ENCODE peak calls at places on chromosome 10, in eight cellular contexts. One of them, this sample, is unnamed.

GRCh38 chr10:25157650-25158049 is 17.2 kb upstream of the GPR158 start:
- DNase-seq in HCT116: no peak
- DNase-seq in A549: no peak
- DNase-seq in body of pancreas: no peak
- DNase-seq in uterus: no peak
- DNase-seq in spleen: no peak
- DNase-seq in ovary: no peak
- DNase-seq in upper lobe of left lung: no peak
- DNase-seq in this sample: no peak

GRCh38 chr10:22992621-22993020 is 64.8 kb downstream of the ARMC3 start:
- DNase-seq in ovary: no peak
- DNase-seq in upper lobe of left lung: no peak
- DNase-seq in A549: no peak
- DNase-seq in spleen: no peak
- DNase-seq in HCT116: no peak
- DNase-seq in body of pancreas: peak
- DNase-seq in uterus: no peak
- DNase-seq in this sample: no peak

GRCh38 chr10:118948784-118949183 is 80.7 kb upstream of the NANOS1 start:
- DNase-seq in ovary: no peak
- DNase-seq in spleen: no peak
- DNase-seq in body of pancreas: no peak
- DNase-seq in uterus: no peak
- DNase-seq in HCT116: no peak
- DNase-seq in A549: no peak
- DNase-seq in upper lobe of left lung: no peak
- DNase-seq in this sample: no peak

GRCh38 chr10:73813333-73813732 is 1.9 kb upstream of the NDST2 start:
- DNase-seq in spleen: peak
- DNase-seq in upper lobe of left lung: no peak
- DNase-seq in ovary: no peak
- DNase-seq in HCT116: no peak
- DNase-seq in uterus: no peak
- DNase-seq in A549: no peak
- DNase-seq in body of pancreas: no peak
- DNase-seq in this sample: no peak

GRCh38 chr10:23325132-23325531 is 19.5 kb downstream of the C10orf67 start:
- DNase-seq in ovary: no peak
- DNase-seq in body of pancreas: no peak
- DNase-seq in upper lobe of left lung: no peak
- DNase-seq in spleen: no peak
- DNase-seq in uterus: no peak
- DNase-seq in A549: no peak
- DNase-seq in HCT116: no peak
- DNase-seq in this sample: no peak

GRCh38 chr10:19728376-19728775 is 87.9 kb upstream of the PLXDC2 start:
- DNase-seq in ovary: no peak
- DNase-seq in A549: no peak
- DNase-seq in spleen: no peak
- DNase-seq in body of pancreas: no peak
- DNase-seq in upper lobe of left lung: no peak
- DNase-seq in uterus: no peak
- DNase-seq in HCT116: no peak
- DNase-seq in this sample: no peak

GRCh38 chr10:34124522-34125035 is 690.5 kb downstream of the PARD3 start:
- DNase-seq in spleen: no peak
- DNase-seq in HCT116: peak
- DNase-seq in uterus: no peak
- DNase-seq in A549: peak
- DNase-seq in upper lobe of left lung: peak
- DNase-seq in ovary: no peak
- DNase-seq in body of pancreas: peak
- DNase-seq in this sample: peak

GRCh38 chr10:34811126-34811967 is 3.7 kb downstream of the PARD3 start:
- DNase-seq in spleen: peak
- DNase-seq in upper lobe of left lung: no peak
- DNase-seq in A549: no peak
- DNase-seq in ovary: no peak
- DNase-seq in uterus: no peak
- DNase-seq in body of pancreas: no peak
- DNase-seq in HCT116: no peak
- DNase-seq in this sample: no peak

GRCh38 chr10:590721-591120 is 98.7 kb downstream of the DIP2C start:
- DNase-seq in HCT116: no peak
- DNase-seq in uterus: no peak
- DNase-seq in A549: no peak
- DNase-seq in upper lobe of left lung: no peak
- DNase-seq in body of pancreas: no peak
- DNase-seq in spleen: no peak
- DNase-seq in ovary: no peak
- DNase-seq in this sample: no peak

GRCh38 chr10:35921866-35922265 is 279.8 kb upstream of the FZD8 start:
- DNase-seq in uterus: no peak
- DNase-seq in body of pancreas: no peak
- DNase-seq in ovary: no peak
- DNase-seq in A549: no peak
- DNase-seq in HCT116: no peak
- DNase-seq in spleen: no peak
- DNase-seq in upper lobe of left lung: no peak
- DNase-seq in this sample: no peak

GRCh38 chr10:108523016-108523415 is 1358.5 kb upstream of the SORCS1 start:
- DNase-seq in body of pancreas: no peak
- DNase-seq in uterus: no peak
- DNase-seq in upper lobe of left lung: no peak
- DNase-seq in A549: peak
- DNase-seq in ovary: no peak
- DNase-seq in HCT116: no peak
- DNase-seq in spleen: no peak
- DNase-seq in this sample: no peak

GRCh38 chr10:14749051-14749809 is 25.5 kb downstream of the FAM107B start:
- DNase-seq in HCT116: no peak
- DNase-seq in upper lobe of left lung: peak
- DNase-seq in body of pancreas: peak
- DNase-seq in uterus: no peak
- DNase-seq in A549: peak
- DNase-seq in ovary: no peak
- DNase-seq in spleen: peak
- DNase-seq in this sample: no peak

GRCh38 chr10:48289652-48290238 is 15.2 kb upstream of the FRMPD2 start:
- DNase-seq in spleen: no peak
- DNase-seq in A549: peak
- DNase-seq in HCT116: peak
- DNase-seq in ovary: no peak
- DNase-seq in uterus: no peak
- DNase-seq in upper lobe of left lung: peak
- DNase-seq in body of pancreas: peak
- DNase-seq in this sample: peak

GRCh38 chr10:77180104-77180503 is 457.5 kb downstream of the KCNMA1 start:
- DNase-seq in body of pancreas: no peak
- DNase-seq in spleen: no peak
- DNase-seq in upper lobe of left lung: no peak
- DNase-seq in HCT116: no peak
- DNase-seq in uterus: no peak
- DNase-seq in ovary: no peak
- DNase-seq in A549: no peak
- DNase-seq in this sample: no peak

GRCh38 chr10:98457762-98458161 is 11.0 kb upstream of the HPS1 start:
- DNase-seq in A549: no peak
- DNase-seq in HCT116: no peak
- DNase-seq in spleen: no peak
- DNase-seq in ovary: no peak
- DNase-seq in upper lobe of left lung: no peak
- DNase-seq in body of pancreas: no peak
- DNase-seq in uterus: no peak
- DNase-seq in this sample: no peak
- TF ChIP-seq POLR2A in A549: no peak
- TF ChIP-seq POLR2A in HCT116: no peak
- TF ChIP-seq POLR2A in spleen: no peak
- TF ChIP-seq POLR2A in ovary: no peak
- TF ChIP-seq POLR2A in upper lobe of left lung: no peak
- TF ChIP-seq POLR2A in body of pancreas: no peak
- TF ChIP-seq POLR2A in uterus: no peak
- TF ChIP-seq POLR2A in this sample: no peak

DNA sequence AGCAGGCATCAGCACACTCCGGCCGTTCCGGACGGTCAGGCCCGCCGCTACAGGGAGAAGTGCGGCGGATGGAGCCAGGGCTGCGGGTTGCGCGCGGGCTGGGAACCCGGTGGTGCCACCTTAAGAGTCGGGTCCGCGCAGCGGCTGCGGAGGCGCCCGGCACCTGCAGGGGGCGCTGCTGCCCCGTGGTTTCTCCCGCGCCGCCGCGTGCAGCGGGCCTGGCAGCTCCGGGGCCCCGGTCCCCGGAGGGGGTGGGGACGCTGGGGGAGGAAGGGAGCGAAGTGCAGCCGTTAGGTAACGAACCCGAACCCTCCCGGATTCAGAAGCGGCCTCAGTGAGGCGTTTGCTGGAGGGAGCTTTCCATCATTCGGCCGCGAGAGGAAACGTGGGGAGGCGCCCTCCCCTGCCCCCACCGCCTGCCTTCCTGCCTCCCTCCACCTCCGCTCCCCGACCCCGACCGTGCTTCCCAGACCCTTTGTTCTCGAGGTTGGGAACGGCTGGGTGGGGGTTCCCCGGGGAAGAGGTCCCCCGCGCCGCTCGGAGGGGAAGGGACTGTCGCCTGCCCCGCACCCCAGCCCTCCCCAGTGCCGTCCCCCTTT is 29.7 kb downstream of the SKIDA1 start:
- DNase-seq in body of pancreas: peak
- DNase-seq in uterus: peak
- DNase-seq in ovary: peak
- DNase-seq in A549: peak
- DNase-seq in upper lobe of left lung: peak
- DNase-seq in HCT116: peak
- DNase-seq in spleen: peak
- DNase-seq in this sample: peak
- TF ChIP-seq POLR2A in body of pancreas: no peak
- TF ChIP-seq POLR2A in uterus: no peak
- TF ChIP-seq POLR2A in ovary: peak
- TF ChIP-seq POLR2A in A549: peak
- TF ChIP-seq POLR2A in upper lobe of left lung: no peak
- TF ChIP-seq POLR2A in HCT116: peak
- TF ChIP-seq POLR2A in spleen: no peak
- TF ChIP-seq POLR2A in this sample: peak

DNA sequence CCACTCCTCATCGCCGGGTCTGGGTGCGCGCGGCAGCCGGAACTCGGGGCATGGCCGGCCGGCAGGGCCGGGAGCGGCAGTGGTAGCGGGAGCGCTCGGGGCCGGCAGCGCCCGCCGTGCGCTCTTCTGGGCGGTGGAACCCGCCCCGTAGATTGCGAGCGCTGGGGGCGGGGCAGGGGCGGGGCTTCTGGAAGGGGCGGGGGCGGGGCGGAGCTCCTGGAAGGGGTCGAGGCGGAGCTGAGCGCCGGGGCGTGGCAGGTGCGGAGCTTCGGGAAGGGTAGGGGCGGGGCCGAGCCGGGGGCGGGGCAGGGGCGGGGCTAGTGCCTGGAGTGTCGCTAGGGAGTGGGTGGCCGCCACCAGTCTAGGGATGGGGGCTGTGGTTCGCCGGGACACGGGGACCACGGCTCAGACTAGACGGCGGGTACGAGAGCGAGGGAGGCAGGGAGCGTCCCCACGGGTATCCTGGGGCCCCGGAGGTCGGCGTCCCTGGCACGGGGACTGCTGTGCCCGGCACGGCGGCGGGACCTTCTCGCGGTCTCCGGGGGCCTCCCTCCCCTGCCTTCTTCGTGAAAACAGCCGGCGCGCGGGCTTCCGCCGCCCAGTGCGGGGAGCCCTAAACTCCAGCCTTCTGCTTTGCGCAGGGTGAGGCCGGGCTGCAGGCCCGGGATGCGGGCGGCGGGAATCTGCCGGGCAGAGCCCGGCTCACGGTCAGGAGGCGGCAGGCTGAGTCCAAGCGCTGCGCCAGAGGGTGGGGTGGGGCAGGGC is at the start of gene STK32C:
- DNase-seq in uterus: peak
- DNase-seq in spleen: peak
- DNase-seq in HCT116: peak
- DNase-seq in upper lobe of left lung: peak
- DNase-seq in A549: peak
- DNase-seq in ovary: peak
- DNase-seq in body of pancreas: peak
- DNase-seq in this sample: peak
- TF ChIP-seq POLR2A in uterus: peak
- TF ChIP-seq POLR2A in spleen: peak
- TF ChIP-seq POLR2A in HCT116: no peak
- TF ChIP-seq POLR2A in upper lobe of left lung: peak
- TF ChIP-seq POLR2A in A549: peak
- TF ChIP-seq POLR2A in ovary: no peak
- TF ChIP-seq POLR2A in body of pancreas: peak
- TF ChIP-seq POLR2A in this sample: peak

DNA sequence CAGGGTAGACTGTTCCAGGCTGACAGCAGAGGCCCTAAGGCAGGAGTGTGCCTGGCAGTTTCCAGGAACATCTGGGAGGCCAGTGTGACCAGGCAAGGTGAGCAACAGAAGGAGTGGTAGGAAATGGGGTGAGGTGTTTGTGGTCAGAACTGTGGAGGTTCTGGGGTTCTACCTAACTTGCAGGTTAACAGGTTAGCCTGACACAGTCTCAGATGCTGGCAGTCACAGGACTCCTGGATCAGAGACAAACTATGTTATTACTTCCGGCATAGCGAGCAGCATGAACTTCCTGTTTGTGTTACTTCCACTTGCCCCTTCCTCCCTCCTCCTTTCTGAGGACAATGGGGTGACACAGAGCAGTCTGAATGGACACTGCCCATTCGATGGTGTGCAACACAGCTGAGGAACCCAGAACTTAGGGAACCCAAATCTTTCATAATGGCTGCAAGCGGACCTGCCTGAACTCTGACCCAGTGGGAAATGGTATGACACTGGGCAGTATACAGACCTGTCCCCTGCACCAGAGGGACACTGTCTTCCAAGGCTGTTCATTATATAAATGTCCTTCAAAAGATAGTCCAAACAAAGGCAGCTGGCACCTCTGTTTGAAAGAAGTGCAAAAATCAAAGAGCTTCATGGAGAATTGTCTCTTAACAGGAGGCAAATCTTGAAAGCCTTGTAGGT is 3.9 kb upstream of the SAR1A start:
- DNase-seq in ovary: no peak
- DNase-seq in uterus: no peak
- DNase-seq in spleen: no peak
- DNase-seq in A549: no peak
- DNase-seq in HCT116: no peak
- DNase-seq in body of pancreas: peak
- DNase-seq in upper lobe of left lung: peak
- DNase-seq in this sample: peak
- TF ChIP-seq POLR2A in ovary: no peak
- TF ChIP-seq POLR2A in uterus: no peak
- TF ChIP-seq POLR2A in spleen: no peak
- TF ChIP-seq POLR2A in A549: no peak
- TF ChIP-seq POLR2A in HCT116: no peak
- TF ChIP-seq POLR2A in body of pancreas: no peak
- TF ChIP-seq POLR2A in upper lobe of left lung: no peak
- TF ChIP-seq POLR2A in this sample: no peak

This sample was measured in H54.